ENCODE peak calls at places on chromosome 16, in five cellular contexts. M is thyroid gland; H is upper lobe of right lung; U is effector memory CD4-positive, alpha-beta T cell; V is prostate gland. Y is an unnamed sample.
A peak's percentile ranks its signal among the peaks of the same experiment; 100 is the strongest.

GRCh38 chr16:6926762-6927161 is 405.9 kb upstream of the RBFOX1 start:
- DNase-seq in M (no peak), V (no peak), H (no peak), U (no peak), Y (no peak)

GRCh38 chr16:52469775-52470174 is 77.2 kb downstream of the TOX3 start:
- DNase-seq in H (no peak), V (no peak), M (no peak), U (no peak), Y (no peak)

GRCh38 chr16:81518439-81518757 is 73.8 kb downstream of the CMIP start:
- DNase-seq in U (no peak), M (no peak), V (no peak), H (no peak), Y (no peak)

GRCh38 chr16:56938664-56939513 is 6.9 kb downstream of the HERPUD1 start:
- DNase-seq in H (no peak), U (peak; percentile 16), M (no peak), V (no peak), Y (no peak)

GRCh38 chr16:52408197-52408845 is 138.6 kb downstream of the TOX3 start:
- DNase-seq in H (no peak), M (no peak), U (no peak), V (no peak), Y (no peak)

GRCh38 chr16:27204232-27204915 is 1.0 kb downstream of the KDM8 start:
- DNase-seq in M (no peak), U (no peak), V (no peak), H (no peak), Y (no peak)

GRCh38 chr16:27364493-27365141 is 37.4 kb upstream of the IL21R start:
- DNase-seq in H (peak; percentile 67), U (no peak), M (no peak), V (peak; percentile 67), Y (no peak)

GRCh38 chr16:56301391-56301850 is 110.1 kb downstream of the GNAO1 start:
- DNase-seq in V (no peak), H (no peak), M (no peak), U (no peak), Y (no peak)

GRCh38 chr16:84056933-84057332 is 14.3 kb upstream of the SLC38A8 start:
- DNase-seq in H (no peak), M (no peak), V (no peak), U (no peak), Y (no peak)

GRCh38 chr16:78844028-78844427 is 744.6 kb downstream of the WWOX start:
- DNase-seq in H (no peak), U (no peak), M (no peak), V (no peak), Y (no peak)

GRCh38 chr16:77723108-77723514 is 797 bp downstream of the NUDT7 start:
- DNase-seq in V (no peak), H (no peak), U (no peak), M (peak; percentile 42), Y (peak; percentile 16)

GRCh38 chr16:14354561-14355351 is 275.3 kb downstream of the PARN start:
- DNase-seq in V (no peak), M (no peak), H (no peak), U (no peak), Y (peak; percentile 25)

GRCh38 chr16:58584831-58585505 is 44.7 kb downstream of the CNOT1 start:
- DNase-seq in M (no peak), H (no peak), V (no peak), U (no peak), Y (no peak)

GRCh38 chr16:56203052-56203451 is 11.8 kb downstream of the GNAO1 start:
- DNase-seq in V (no peak), H (no peak), M (no peak), U (peak; percentile 27), Y (no peak)

GRCh38 chr16:9160551-9160911 is 69.1 kb downstream of the HAPSTR1 start:
- DNase-seq in U (no peak), H (no peak), M (no peak), V (no peak), Y (no peak)

GRCh38 chr16:87669672-87670071 is 67.4 kb downstream of the JPH3 start:
- DNase-seq in M (no peak), H (no peak), V (no peak), U (no peak), Y (no peak)

GRCh38 chr16:47727131-47727530 is 266.0 kb downstream of the PHKB start:
- DNase-seq in V (no peak), M (no peak), H (no peak), U (no peak), Y (no peak)

GRCh38 chr16:87445486-87445885 is 47.3 kb downstream of the ZCCHC14 start:
- DNase-seq in M (no peak), V (no peak), H (no peak), U (no peak), Y (no peak)

GRCh38 chr16:73389075-73389474 is 341.1 kb upstream of the ZFHX3 start:
- DNase-seq in H (no peak), M (no peak), V (peak; percentile 43), U (no peak), Y (no peak)

GRCh38 chr16:29673501-29673900 is 5.5 kb upstream of the QPRT start:
- DNase-seq in M (no peak), U (no peak), H (no peak), V (no peak), Y (no peak)

GRCh38 chr16:69378036-69378435 is 7.8 kb downstream of the TERF2 start:
- DNase-seq in M (no peak), V (no peak), H (no peak), U (no peak), Y (no peak)

GRCh38 chr16:305916-306315 is 23.0 kb downstream of the PDIA2 start:
- DNase-seq in U (no peak), H (no peak), V (no peak), M (no peak), Y (no peak)

GRCh38 chr16:303760-304505 is 21.0 kb downstream of the PDIA2 start:
- DNase-seq in H (no peak), U (no peak), M (no peak), V (no peak), Y (no peak)

GRCh38 chr16:297832-298231 is 14.9 kb downstream of the PDIA2 start:
- DNase-seq in M (no peak), U (no peak), H (no peak), V (no peak), Y (no peak)

GRCh38 chr16:301235-301634 is 18.3 kb downstream of the PDIA2 start:
- DNase-seq in V (no peak), M (no peak), H (no peak), U (no peak), Y (no peak)

DNA sequence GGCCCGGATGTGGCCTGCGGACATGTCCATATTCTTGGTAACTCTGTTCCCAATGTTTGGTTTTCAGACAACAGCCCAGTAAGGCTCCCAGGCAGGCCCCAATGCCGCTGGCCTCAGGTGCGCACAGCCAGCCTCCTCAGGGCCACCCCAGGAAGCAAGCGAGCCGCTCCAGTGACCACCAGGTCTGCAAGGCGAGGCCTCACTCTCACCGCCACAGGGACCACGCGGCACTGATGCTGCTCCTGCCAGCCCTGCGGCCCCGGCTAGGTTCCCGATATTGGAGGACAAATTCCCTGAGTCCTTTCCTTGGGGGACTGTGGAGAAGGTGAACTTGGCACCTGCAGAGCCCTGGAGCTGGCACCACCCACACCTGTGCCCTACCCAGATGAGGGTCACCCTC is 19.0 kb downstream of the PDIA2 start:
- DNase-seq in H (no peak), V (no peak), M (no peak), U (no peak), Y (no peak)
- H3K4me1 ChIP-seq in H (no peaks in the 10 kb centered on the region), V (no peaks in the 10 kb centered on the region), M (no peaks in the 10 kb centered on the region), U (no peaks in the 10 kb centered on the region), Y (no peaks in the 10 kb centered on the region)

DNA sequence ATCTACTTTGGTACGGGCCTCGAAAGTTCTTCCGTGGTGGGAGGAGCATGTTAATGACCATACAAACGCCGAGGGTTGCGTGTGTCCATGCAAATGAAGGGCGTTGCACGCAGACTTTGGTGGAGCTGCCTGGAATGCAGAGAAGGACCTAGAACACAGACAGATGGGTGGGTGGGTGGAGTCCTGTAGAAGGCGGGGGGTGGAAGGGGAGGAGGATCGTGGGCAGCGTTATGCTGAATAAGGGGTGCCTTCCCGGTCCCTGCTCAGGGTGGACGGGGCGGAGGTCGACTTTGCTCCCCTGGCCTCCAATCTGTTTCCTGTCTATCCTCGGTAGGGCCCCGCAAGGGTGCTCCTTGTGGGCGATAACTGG is 795 bp upstream of the PAQR4 start:
- DNase-seq in V (no peak), M (no peak), U (no peak), H (no peak), Y (no peak)
- H3K4me1 ChIP-seq in V (peaks cover 37% of the 10 kb centered on the region), M (peaks cover 61% of the 10 kb centered on the region), U (peaks cover 54% of the 10 kb centered on the region), H (peaks cover 42% of the 10 kb centered on the region), Y (peaks cover 19% of the 10 kb centered on the region)

DNA sequence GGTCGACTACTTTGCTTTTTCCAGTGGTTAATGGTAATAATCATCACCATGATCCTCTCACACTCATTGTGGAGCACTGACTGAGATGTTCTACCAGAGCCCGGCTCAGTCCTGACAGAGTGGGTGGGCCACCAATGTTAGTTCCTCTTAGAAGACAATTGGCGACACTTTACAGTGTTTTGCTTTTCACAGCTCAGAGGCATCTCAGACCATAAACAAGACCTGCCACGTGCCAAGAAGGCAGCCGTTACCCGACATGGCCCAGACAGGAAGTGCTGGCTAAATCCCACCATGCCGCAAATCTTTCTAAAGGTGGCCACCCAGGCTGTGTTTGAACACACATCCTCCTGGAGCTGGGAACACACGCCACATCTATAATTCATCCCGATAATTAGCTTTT is 103.7 kb downstream of the XYLT1 start:
- DNase-seq in U (no peak), V (no peak), H (no peak), M (no peak), Y (no peak)
- H3K4me1 ChIP-seq in U (peaks cover 89% of the 10 kb centered on the region), V (no peaks in the 10 kb centered on the region), H (peaks cover 57% of the 10 kb centered on the region), M (peaks cover 71% of the 10 kb centered on the region), Y (peaks cover 95% of the 10 kb centered on the region)

GRCh38 chr16:89408315-89408714 is 82.0 kb downstream of the ANKRD11 start:
- DNase-seq in U (no peak), M (no peak), V (no peak), H (no peak), Y (no peak)

GRCh38 chr16:89407282-89407924 is 83.0 kb downstream of the ANKRD11 start:
- DNase-seq in U (no peak), H (no peak), M (no peak), V (no peak), Y (peak; percentile 37)

GRCh38 chr16:89406277-89406888 is 84.0 kb downstream of the ANKRD11 start:
- DNase-seq in H (no peak), V (no peak), M (no peak), U (no peak), Y (no peak)

GRCh38 chr16:89409161-89409711 is 81.1 kb downstream of the ANKRD11 start:
- DNase-seq in U (peak; percentile 87), V (no peak), H (no peak), M (no peak), Y (peak; percentile 85)

GRCh38 chr16:89407925-89408300 is 82.4 kb downstream of the ANKRD11 start:
- DNase-seq in M (no peak), U (no peak), H (no peak), V (no peak), Y (no peak)
- H3K4me1 ChIP-seq in M (peaks cover 80% of the 10 kb centered on the region), U (peaks cover 84% of the 10 kb centered on the region), H (peaks cover 71% of the 10 kb centered on the region), V (peaks cover 30% of the 10 kb centered on the region), Y (peaks cover 87% of the 10 kb centered on the region)

DNA sequence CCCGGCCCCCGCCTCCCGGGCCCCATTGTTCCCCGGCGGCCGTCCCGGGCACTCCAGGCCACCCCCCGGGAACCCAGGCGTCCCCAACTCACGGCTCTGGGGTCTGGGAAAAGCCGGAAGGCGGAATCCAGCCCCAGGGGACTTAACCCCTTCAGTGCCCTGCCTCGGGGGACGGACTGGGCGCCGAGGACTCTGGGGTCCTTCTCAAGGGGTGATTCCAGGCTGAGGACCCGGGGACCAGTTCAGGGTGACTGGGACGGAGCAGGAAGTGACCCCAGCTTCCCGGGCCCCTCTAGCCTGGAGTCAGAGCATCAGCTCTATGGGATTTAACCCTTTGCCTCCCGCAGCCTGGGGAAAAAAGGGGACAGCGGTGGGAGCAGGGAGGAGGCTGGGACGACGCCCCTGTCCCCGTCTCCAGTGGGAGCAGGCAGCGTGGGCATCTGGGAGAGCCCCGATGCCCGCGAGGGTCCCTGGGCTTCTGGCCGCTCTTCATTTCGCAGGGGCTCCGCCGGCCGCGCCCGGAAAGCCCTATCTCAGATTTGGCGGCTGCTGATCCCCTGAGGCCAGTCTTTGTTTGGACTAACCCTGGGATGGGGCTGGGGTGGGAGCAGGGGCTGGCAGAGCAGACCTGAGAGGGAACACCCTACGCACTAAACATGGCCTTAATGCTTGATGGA is at the start of gene ZNF629:
- DNase-seq in H (peak; percentile 83), U (no peak), V (peak; percentile 55), M (peak; percentile 70), Y (peak; percentile 42)
- H3K4me1 ChIP-seq in H (peaks cover 8% of the 10 kb centered on the region), U (peaks cover 13% of the 10 kb centered on the region), V (no peaks in the 10 kb centered on the region), M (peaks cover 13% of the 10 kb centered on the region), Y (peaks cover 7% of the 10 kb centered on the region)